ENCODE peak calls at places on chromosomes 2 and 18, in six cellular contexts. O, N, P, L, W and A are unnamed samples.

GRCh38 chr2:159096896-159097295 is 128.5 kb downstream of the TANC1 start:
- DNase-seq in O (no peak), N (no peak), P (no peak), L (no peak), W (no peak), A (no peak)

GRCh38 chr2:238927746-238928519 is 80.0 kb downstream of the TWIST2 start:
- DNase-seq in O (no peak), N (no peak), P (no peak), L (no peak), W (peak), A (no peak)

GRCh38 chr18:55479656-55480420 is 108.2 kb downstream of the TCF4 start:
- DNase-seq in O (no peak), N (no peak), P (no peak), L (no peak), W (no peak), A (no peak)

GRCh38 chr2:40680547-40680946 is 228.7 kb upstream of the SLC8A1 start:
- DNase-seq in O (no peak), N (peak), P (no peak), L (no peak), W (no peak), A (no peak)

GRCh38 chr2:171553858-171554257 is 31.6 kb downstream of the CYBRD1 start:
- DNase-seq in O (peak), N (no peak), P (no peak), L (no peak), W (no peak), A (no peak)

GRCh38 chr18:1002653-1003178 is 98.0 kb downstream of the ADCYAP1 start:
- DNase-seq in O (no peak), N (no peak), P (no peak), L (peak), W (no peak), A (no peak)

GRCh38 chr2:53235836-53236582 is 531.6 kb upstream of the CHAC2 start:
- DNase-seq in O (no peak), N (no peak), P (no peak), L (peak), W (no peak), A (no peak)

GRCh38 chr2:60992985-60993392 is 24.5 kb upstream of the PEX13 start:
- DNase-seq in O (peak), N (peak), P (no peak), L (no peak), W (no peak), A (peak)

GRCh38 chr2:42435641-42436040 is 58.1 kb downstream of the KCNG3 start:
- DNase-seq in O (no peak), N (no peak), P (no peak), L (no peak), W (no peak), A (no peak)

GRCh38 chr2:140627136-140627535 is 1503.7 kb downstream of the LRP1B start:
- DNase-seq in O (no peak), N (no peak), P (no peak), L (no peak), W (no peak), A (no peak)

DNA sequence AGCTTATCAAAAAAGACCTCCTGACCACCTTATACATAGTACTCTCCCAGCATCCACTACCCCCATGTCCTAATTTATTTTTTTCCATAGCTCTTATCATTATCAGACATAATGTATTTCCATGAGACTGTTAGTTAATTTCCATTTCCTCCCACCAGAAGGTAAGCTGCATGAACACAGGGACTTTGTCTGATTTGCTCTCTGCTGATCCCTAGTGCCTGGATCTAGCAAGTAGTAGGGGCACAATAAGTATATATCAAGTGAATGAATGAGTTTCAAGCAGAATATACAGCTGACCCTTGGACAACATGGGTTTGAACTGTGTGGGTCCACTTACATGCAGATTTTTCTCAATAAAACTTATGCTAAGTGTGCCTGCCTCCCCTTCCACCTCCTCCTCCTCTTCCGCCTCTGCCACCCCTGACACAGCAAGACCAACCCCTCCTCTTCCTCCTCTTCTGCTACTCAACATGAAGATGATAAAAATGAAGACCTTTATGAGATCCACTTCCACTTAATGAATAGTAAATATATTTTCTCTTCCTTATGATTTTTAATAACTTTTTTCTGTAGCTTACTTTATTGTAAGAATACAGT is 53.8 kb downstream of the CTAGE1 start:
- DNase-seq in O (no peak), N (no peak), P (no peak), L (no peak), W (no peak), A (no peak)
- TF ChIP-seq CTCF in O (no peak), N (no peak), P (no peak), L (peak), W (no peak), A (no peak)

GRCh38 chr2:229715895-229716507 is 1.6 kb upstream of the DNER start:
- DNase-seq in O (peak), N (peak), P (peak), L (peak), W (no peak), A (no peak)
- TF ChIP-seq CTCF in O (peak), N (peak), P (peak), L (peak), W (no peak), A (peak)

DNA sequence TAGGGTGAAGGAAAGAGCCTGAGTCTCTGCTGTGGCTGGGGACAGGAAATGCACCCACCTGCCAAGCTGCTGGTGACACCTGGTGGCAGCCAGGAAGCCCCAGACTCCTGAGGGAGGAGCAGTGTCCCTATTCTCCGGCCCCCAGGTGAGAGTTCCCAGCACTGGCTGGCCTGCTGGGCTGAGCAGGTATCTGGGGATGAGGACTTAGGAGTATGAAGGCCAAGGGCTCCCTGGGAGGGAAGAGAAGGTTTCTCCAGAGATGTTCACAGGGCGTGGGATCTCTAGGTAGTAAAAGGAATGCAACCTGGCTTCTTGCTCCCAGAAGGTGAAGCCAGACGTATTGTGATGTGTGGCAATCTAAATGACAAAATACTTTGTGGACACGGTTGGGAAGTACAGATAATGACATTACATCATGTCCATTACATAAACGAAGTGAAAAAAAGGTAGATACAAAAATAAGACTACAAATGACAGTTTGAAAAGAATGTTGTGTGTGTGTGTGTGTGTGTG is 75.8 kb upstream of the SLC1A4 start:
- DNase-seq in O (peak), N (no peak), P (no peak), L (no peak), W (no peak), A (no peak)
- TF ChIP-seq CTCF in O (peak), N (peak), P (no peak), L (peak), W (no peak), A (peak)

GRCh38 chr2:9115219-9115618 is 91.4 kb upstream of the ASAP2 start:
- DNase-seq in O (no peak), N (no peak), P (no peak), L (no peak), W (no peak), A (no peak)

GRCh38 chr2:9112079-9112721 is 94.4 kb upstream of the ASAP2 start:
- DNase-seq in O (no peak), N (no peak), P (no peak), L (peak), W (peak), A (no peak)

GRCh38 chr2:9113262-9113661 is 93.3 kb upstream of the ASAP2 start:
- DNase-seq in O (no peak), N (no peak), P (no peak), L (no peak), W (no peak), A (no peak)

GRCh38 chr2:9113916-9114315 is 92.7 kb upstream of the ASAP2 start:
- DNase-seq in O (no peak), N (no peak), P (no peak), L (no peak), W (no peak), A (no peak)

DNA sequence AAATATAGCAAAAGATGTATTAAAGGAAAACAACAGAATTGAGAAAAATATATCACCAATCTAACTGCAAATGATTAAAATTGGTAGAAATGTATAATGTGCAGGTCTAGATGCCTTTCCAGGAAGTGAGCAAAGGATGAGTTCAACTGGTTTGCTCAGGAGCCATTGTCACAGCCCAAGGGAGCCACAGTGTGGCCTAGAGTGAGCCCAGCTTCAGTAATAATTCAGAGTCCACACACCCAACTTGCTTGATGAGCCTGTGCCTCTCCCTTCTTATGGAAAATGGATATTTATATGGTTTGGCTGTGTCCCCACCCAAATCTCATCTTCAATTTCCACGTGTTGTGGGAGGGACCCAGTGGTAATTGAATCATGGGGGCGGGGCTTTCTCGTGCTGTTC is 92.2 kb upstream of the ASAP2 start:
- DNase-seq in O (no peak), N (no peak), P (no peak), L (no peak), W (no peak), A (no peak)
- TF ChIP-seq CTCF in O (no peak), N (no peak), P (no peak), L (no peak), W (no peak), A (peak)

DNA sequence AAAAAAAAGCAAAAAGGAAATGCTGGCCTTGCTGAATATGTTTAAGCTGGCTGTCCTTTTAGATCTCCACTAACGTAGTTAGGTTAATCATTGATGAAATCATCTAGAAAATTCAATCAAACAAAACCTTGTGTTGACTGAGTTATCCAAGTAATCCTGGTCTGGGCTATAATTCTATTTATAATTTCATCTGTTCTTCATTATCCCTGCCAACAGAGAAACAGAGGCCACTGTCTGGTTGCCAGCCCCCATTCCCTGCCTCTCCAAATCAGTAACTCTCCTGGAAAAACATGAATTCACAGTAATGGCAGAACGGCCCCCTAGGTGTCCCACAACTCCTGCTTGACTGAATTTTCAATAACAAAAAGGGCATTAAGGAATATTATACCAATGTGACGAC is 24.6 kb downstream of the DOCK10 start:
- DNase-seq in O (no peak), N (no peak), P (no peak), L (no peak), W (no peak), A (no peak)
- TF ChIP-seq CTCF in O (no peak), N (no peak), P (no peak), L (no peak), W (no peak), A (no peak)